ENCODE peak calls at places on chromosomes 6 and 20, in four cellular contexts. G is psoas muscle; R is neuronal stem cell; C is CD4-positive, alpha-beta memory T cell. U is an unnamed sample. For H3K4me1, the result is how much of the 10 kb centered on the place peaks cover.

GRCh38 chr20:44776977-44777376 is 31.3 kb downstream of the KCNK15 start:
- DNase-seq in G (no peak), R (peak), C (no peak), U (no peak)

GRCh38 chr6:35216412-35216732 is 2.6 kb downstream of the SCUBE3 start:
- DNase-seq in G (no peak), R (no peak), C (no peak), U (no peak)

GRCh38 chr6:112227411-112227810 is 27.0 kb downstream of the LAMA4 start:
- DNase-seq in G (no peak), R (no peak), C (no peak), U (no peak)

GRCh38 chr6:119333707-119334295 is 15.8 kb downstream of the MAN1A1 start:
- DNase-seq in G (no peak), R (no peak), C (peak), U (no peak)

GRCh38 chr20:60381643-60382400 is 423.6 kb downstream of the CDH26 start:
- DNase-seq in G (no peak), R (no peak), C (no peak), U (no peak)

GRCh38 chr6:29828471-29828797 is 809 bp downstream of the HLA-G start:
- DNase-seq in G (no peak), R (no peak), C (no peak), U (no peak)

GRCh38 chr20:48463916-48464315 is 363.9 kb downstream of the PREX1 start:
- DNase-seq in G (no peak), R (no peak), C (no peak), U (no peak)

GRCh38 chr6:49806145-49806544 is 19.1 kb upstream of the PGK2 start:
- DNase-seq in G (no peak), R (no peak), C (no peak), U (no peak)

GRCh38 chr20:25254986-25255680 is 7.2 kb downstream of the PYGB start:
- DNase-seq in G (peak), R (no peak), C (no peak), U (no peak)

GRCh38 chr6:41200296-41200900 is 551 bp downstream of the TREML2 start:
- DNase-seq in G (no peak), R (no peak), C (peak), U (no peak)

GRCh38 chr6:137800749-137801148 is 66.3 kb upstream of the TNFAIP3 start:
- DNase-seq in G (no peak), R (no peak), C (no peak), U (no peak)

GRCh38 chr20:46129955-46130481 is 11.9 kb downstream of the CD40 start:
- DNase-seq in G (no peak), R (no peak), C (no peak), U (no peak)

GRCh38 chr6:138647006-138647405 is 126.6 kb upstream of the CCDC28A start:
- DNase-seq in G (no peak), R (no peak), C (no peak), U (no peak)

GRCh38 chr6:39951716-39952115 is 17.5 kb upstream of the MOCS1 start:
- DNase-seq in G (no peak), R (no peak), C (no peak), U (no peak)

GRCh38 chr6:114144887-114145851 is 174.2 kb upstream of the HDAC2 start:
- DNase-seq in G (no peak), R (peak), C (no peak), U (peak)

GRCh38 chr6:859936-860335 is 167.0 kb upstream of the EXOC2 start:
- DNase-seq in G (no peak), R (no peak), C (no peak), U (no peak)

GRCh38 chr6:35943390-35943789 is 22.5 kb upstream of the SRPK1 start:
- DNase-seq in G (no peak), R (no peak), C (no peak), U (no peak)

GRCh38 chr6:62217866-62218265 is 68.2 kb downstream of the KHDRBS2 start:
- DNase-seq in G (no peak), R (no peak), C (no peak), U (no peak)

GRCh38 chr6:126308367-126308766 is 31.5 kb upstream of the CENPW start:
- DNase-seq in G (no peak), R (no peak), C (no peak), U (no peak)

GRCh38 chr20:9200196-9200595 is 131.3 kb downstream of the PLCB4 start:
- DNase-seq in G (no peak), R (no peak), C (no peak), U (no peak)

GRCh38 chr6:33926451-33926850 is 122.6 kb upstream of the MLN start:
- DNase-seq in G (no peak), R (no peak), C (no peak), U (no peak)

GRCh38 chr6:169167581-169168301 is 85.9 kb downstream of the THBS2 start:
- DNase-seq in G (no peak), R (no peak), C (no peak), U (peak)

GRCh38 chr6:159105716-159106115 is 60.9 kb upstream of the TAGAP start:
- DNase-seq in G (no peak), R (no peak), C (no peak), U (no peak)
- H3K4me1 ChIP-seq in G (under half), R (under half), C (half or more), U (under half)

DNA sequence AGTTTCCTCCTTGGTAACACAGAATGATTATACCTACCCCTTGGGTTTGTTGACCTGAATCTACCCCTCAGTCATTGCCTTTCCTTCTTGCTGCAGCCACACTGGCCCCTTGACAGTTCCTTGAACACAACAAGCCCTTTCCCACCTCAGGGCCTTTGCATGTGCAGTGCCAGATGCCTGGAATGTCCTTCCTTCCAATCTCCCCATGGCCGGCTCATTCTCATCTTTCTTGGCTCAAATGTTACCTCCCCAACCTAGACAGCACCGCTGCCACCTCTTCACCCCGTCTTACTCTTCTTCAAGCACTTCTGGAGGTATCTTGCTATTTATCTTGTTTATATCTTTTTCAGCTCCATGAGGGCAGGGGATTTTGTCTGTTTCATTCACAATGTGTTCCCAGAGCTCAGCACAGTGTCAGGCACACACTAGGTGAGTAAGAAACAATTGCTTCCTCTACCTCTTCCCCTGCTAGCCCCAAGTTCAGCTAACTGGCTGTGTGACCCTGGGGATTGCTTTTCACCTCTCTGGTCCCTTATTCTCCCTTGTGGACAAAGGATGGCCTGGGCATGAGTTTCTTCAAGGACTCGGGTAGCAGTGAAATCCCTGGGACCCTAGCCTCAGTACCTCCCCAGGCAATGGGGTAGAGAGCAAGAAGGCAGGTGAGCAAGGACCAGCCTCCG is 121.5 kb downstream of the CEBPB start:
- DNase-seq in G (no peak), R (no peak), C (no peak), U (no peak)
- H3K27ac ChIP-seq in G (peak), R (no peak), C (no peak), U (no peak)

GRCh38 chr6:107098436-107099307 is 16.6 kb downstream of the BEND3 start:
- DNase-seq in G (no peak), R (no peak), C (no peak), U (no peak)

GRCh38 chr6:107101211-107101610 is 14.1 kb downstream of the BEND3 start:
- DNase-seq in G (no peak), R (no peak), C (no peak), U (no peak)

GRCh38 chr6:107102414-107102805 is 12.9 kb downstream of the BEND3 start:
- DNase-seq in G (no peak), R (no peak), C (no peak), U (no peak)

GRCh38 chr6:107103082-107103481 is 12.2 kb downstream of the BEND3 start:
- DNase-seq in G (no peak), R (no peak), C (no peak), U (no peak)

DNA sequence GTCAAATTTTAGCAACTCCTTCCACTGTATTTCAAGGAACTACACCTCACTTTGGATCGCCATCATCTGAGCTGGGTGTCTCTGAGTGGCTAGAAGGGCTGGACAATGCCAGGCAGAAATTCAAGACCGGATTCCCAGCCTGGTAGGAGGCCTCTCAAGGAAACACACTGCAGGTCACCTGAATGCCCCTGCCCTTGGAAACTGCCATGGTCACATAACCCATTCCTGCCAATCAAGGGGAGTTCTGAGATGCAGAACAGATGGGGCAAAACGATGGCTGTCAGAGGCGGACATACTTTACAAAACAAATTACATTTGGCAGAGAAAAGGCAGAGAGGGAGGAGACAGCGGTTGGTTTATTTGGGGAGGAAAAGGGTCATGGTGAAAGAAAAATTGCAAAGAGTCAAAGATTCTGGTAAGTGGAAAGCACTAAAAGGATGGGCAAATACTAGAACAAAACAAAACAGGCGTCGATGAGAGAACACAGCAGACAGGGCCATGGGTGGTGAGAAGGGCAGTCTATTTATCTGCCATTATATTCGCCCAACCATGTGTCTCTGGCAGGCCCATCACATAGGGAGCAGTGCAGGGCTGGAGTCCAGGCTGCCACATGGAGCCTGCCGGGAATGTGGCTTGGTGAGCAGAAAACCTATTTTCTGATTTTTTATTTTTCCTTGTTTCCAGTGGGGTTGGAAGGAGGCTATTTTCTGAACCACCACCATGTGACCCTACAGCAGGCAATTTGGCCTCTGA is 13.5 kb downstream of the BEND3 start:
- DNase-seq in G (no peak), R (no peak), C (no peak), U (no peak)
- H3K4me1 ChIP-seq in G (under half), R (under half), C (under half), U (under half)

GRCh38 chr6:5208039-5208438 is 52.7 kb downstream of the LYRM4 start:
- DNase-seq in G (no peak), R (no peak), C (no peak), U (no peak)
- H3K27ac ChIP-seq in G (no peak), R (no peak), C (no peak), U (peak)

GRCh38 chr20:64257107-64257757 is 1.7 kb downstream of the PCMTD2 start:
- DNase-seq in G (no peak), R (no peak), C (no peak), U (no peak)

GRCh38 chr20:64256282-64256947 is 867 bp downstream of the PCMTD2 start:
- DNase-seq in G (no peak), R (no peak), C (no peak), U (no peak)

GRCh38 chr20:64261138-64261537 is 5.6 kb downstream of the PCMTD2 start:
- DNase-seq in G (no peak), R (no peak), C (no peak), U (no peak)

GRCh38 chr20:64258071-64258823 is 2.7 kb downstream of the PCMTD2 start:
- DNase-seq in G (no peak), R (no peak), C (no peak), U (no peak)

GRCh38 chr20:64260239-64260638 is 4.7 kb downstream of the PCMTD2 start:
- DNase-seq in G (no peak), R (no peak), C (no peak), U (no peak)
- H3K4me1 ChIP-seq in G (half or more), R (under half), C (half or more), U (under half)

GRCh38 chr6:160365117-160365516 is 16.9 kb downstream of the SLC22A3 start:
- DNase-seq in G (no peak), R (no peak), C (no peak), U (no peak)
- H3K27ac ChIP-seq in G (no peak), R (no peak), C (no peak), U (no peak)

GRCh38 chr20:63978319-63979220 is 872 bp downstream of the SAMD10 start:
- DNase-seq in G (peak), R (no peak), C (peak), U (peak)
- H3K4me1 ChIP-seq in G (under half), R (under half), C (half or more), U (half or more)